ENCODE peak calls at places on chromosomes 11 and 22, in nine cellular contexts. X is stimulated activated CD4-positive, alpha-beta T cell treated with anti-CD3 and anti-CD28 coated beads, TNF-alpha, amount 100 ng/mL, for 48 hours; L is epithelial cell of esophagus; T is OCI-M1; H is stimulated activated CD8-positive, alpha-beta memory T cell treated with anti-CD3 and anti-CD28 coated beads, Interleukin-7, amount 100 ng/mL, for 24 hours; N is NCI-H2107; Q is activated CD8-positive, alpha-beta memory T cell treated with anti-CD3 and anti-CD28 coated beads, Interleukin-2, amount 50 U/mL, for 48 hours; P is fibroblast of mammary gland; W is aorta. Z is an unnamed sample.

GRCh38 chr11:12143461-12144258 is 33.3 kb downstream of the MICAL2 start:
- DNase-seq in X (no peak), L (no peak), T (no peak), H (no peak), N (no peak), Q (no peak), P (no peak), W (no peak), Z (no peak)

GRCh38 chr11:77879218-77879617 is 58.3 kb downstream of the AAMDC start:
- DNase-seq in X (no peak), L (peak), T (no peak), H (no peak), N (no peak), Q (no peak), P (peak), W (peak), Z (no peak)

GRCh38 chr11:122853971-122854446 is 15.7 kb downstream of the CRTAM start:
- DNase-seq in X (no peak), L (peak), T (peak), H (no peak), N (peak), Q (no peak), P (peak), W (no peak), Z (peak)

GRCh38 chr11:96215094-96215782 is 127.8 kb downstream of the MAML2 start:
- DNase-seq in X (no peak), L (no peak), T (no peak), H (no peak), N (no peak), Q (no peak), P (peak), W (no peak), Z (no peak)

GRCh38 chr22:44427506-44428470 is 70.2 kb downstream of the RTL6 start:
- DNase-seq in X (no peak), L (no peak), T (no peak), H (no peak), N (no peak), Q (no peak), P (no peak), W (peak), Z (no peak)

GRCh38 chr11:108906329-108906728 is 241.5 kb downstream of the DDX10 start:
- DNase-seq in X (no peak), L (peak), T (peak), H (no peak), N (no peak), Q (no peak), P (peak), W (no peak), Z (no peak)

GRCh38 chr11:75160880-75161279 is 10.0 kb downstream of the SLCO2B1 start:
- DNase-seq in X (no peak), L (no peak), T (no peak), H (no peak), N (no peak), Q (no peak), P (no peak), W (no peak), Z (no peak)

GRCh38 chr11:91296628-91297027 is 928.0 kb upstream of the FAT3 start:
- DNase-seq in X (no peak), L (peak), T (peak), H (no peak), N (no peak), Q (no peak), P (no peak), W (no peak), Z (no peak)

GRCh38 chr11:103395612-103396011 is 286.4 kb downstream of the DYNC2H1 start:
- DNase-seq in X (no peak), L (peak), T (no peak), H (no peak), N (no peak), Q (no peak), P (peak), W (no peak), Z (no peak)

GRCh38 chr11:26193714-26194373 is 138.1 kb upstream of the ANO3 start:
- DNase-seq in X (no peak), L (peak), T (no peak), H (no peak), N (no peak), Q (no peak), P (peak), W (no peak), Z (no peak)

GRCh38 chr11:4826425-4826824 is 5.3 kb downstream of the OR51F2 start:
- DNase-seq in X (no peak), L (no peak), T (peak), H (no peak), N (no peak), Q (no peak), P (peak), W (no peak), Z (no peak)

GRCh38 chr11:106217456-106217855 is 140.0 kb downstream of the AASDHPPT start:
- DNase-seq in X (no peak), L (no peak), T (no peak), H (no peak), N (no peak), Q (no peak), P (no peak), W (no peak), Z (no peak)

GRCh38 chr11:105179542-105180278 is 40.1 kb upstream of the CARD18 start:
- DNase-seq in X (no peak), L (no peak), T (no peak), H (no peak), N (no peak), Q (no peak), P (no peak), W (no peak), Z (no peak)

GRCh38 chr22:40027191-40028097 is 32.7 kb downstream of the FAM83F start:
- DNase-seq in X (no peak), L (no peak), T (no peak), H (no peak), N (no peak), Q (no peak), P (no peak), W (peak), Z (no peak)

GRCh38 chr11:35136311-35136710 is 2.7 kb upstream of the CD44 start:
- DNase-seq in X (no peak), L (no peak), T (no peak), H (no peak), N (no peak), Q (no peak), P (no peak), W (no peak), Z (no peak)

GRCh38 chr22:25419247-25420113 is 145.0 kb upstream of the GRK3 start:
- DNase-seq in X (no peak), L (no peak), T (peak), H (no peak), N (no peak), Q (peak), P (no peak), W (no peak), Z (no peak)

GRCh38 chr11:1256257-1257045 is 33.6 kb downstream of the MUC5B start:
- DNase-seq in X (no peak), L (no peak), T (no peak), H (no peak), N (no peak), Q (no peak), P (no peak), W (no peak), Z (no peak)

GRCh38 chr11:128587415-128587814 is at the start of gene ETS1:
- DNase-seq in X (no peak), L (peak), T (no peak), H (no peak), N (no peak), Q (no peak), P (no peak), W (no peak), Z (no peak)

GRCh38 chr22:41524283-41524682 is 20.0 kb downstream of the POLR3H start:
- DNase-seq in X (no peak), L (no peak), T (no peak), H (no peak), N (no peak), Q (no peak), P (peak), W (peak), Z (no peak)

GRCh38 chr11:10429526-10429925 is 25.5 kb upstream of the AMPD3 start:
- DNase-seq in X (no peak), L (no peak), T (no peak), H (no peak), N (no peak), Q (no peak), P (no peak), W (no peak), Z (no peak)

GRCh38 chr11:122099345-122100045 is 16.5 kb downstream of the BLID start:
- DNase-seq in X (no peak), L (peak), T (no peak), H (no peak), N (no peak), Q (no peak), P (peak), W (no peak), Z (no peak)

Z was measured in activated T-cell treated with anti-CD3 and anti-CD28 coated beads for 24 hours.